ENCODE peak calls at places on chromosomes 3 and 15, in five cellular contexts. U is SK-N-SH treated with all-trans-retinoic acid at 6 μM for 48 hours; F is activated T-cell treated with anti-CD3 and anti-CD28 coated beads, Interleukin-2, amount 50 U/mL, for 72 hours; D is left colon; P is K562. G is an unnamed sample.

GRCh38 chr15:55823191-55823670 is 80.3 kb upstream of the PRTG start:
- ATAC-seq in U (peak), F (no peak), P (no peak), D (no peak), G (peak)

GRCh38 chr15:79170256-79170664 is 79.7 kb upstream of the RASGRF1 start:
- ATAC-seq in D (no peak), F (no peak), U (peak), P (no peak), G (no peak)

GRCh38 chr3:194736896-194737600 is 51.4 kb downstream of the FAM43A start:
- ATAC-seq in P (no peak), F (no peak), D (no peak), U (no peak), G (no peak)

GRCh38 chr3:98556164-98557130 is 24.7 kb downstream of the GPR15 start:
- ATAC-seq in F (peak), D (no peak), P (no peak), U (no peak), G (no peak)

GRCh38 chr3:56753206-56753605 is 48.5 kb downstream of the ARHGEF3 start:
- ATAC-seq in D (no peak), F (peak), P (no peak), U (no peak), G (no peak)

GRCh38 chr15:70768247-70768883 is 5.0 kb upstream of the UACA start:
- ATAC-seq in P (no peak), D (peak), U (no peak), F (no peak), G (no peak)

GRCh38 chr3:89360155-89360554 is 252.7 kb downstream of the EPHA3 start:
- ATAC-seq in P (no peak), F (no peak), D (no peak), U (no peak), G (no peak)

GRCh38 chr15:70214266-70214665 is 116.5 kb upstream of the TLE3 start:
- ATAC-seq in F (no peak), D (no peak), U (peak), P (peak), G (no peak)

GRCh38 chr15:66709884-66710283 is 7.8 kb downstream of the SMAD6 start:
- ATAC-seq in P (no peak), F (no peak), D (no peak), U (no peak), G (no peak)

GRCh38 chr15:89401636-89402252 is 67.1 kb upstream of the POLG start:
- ATAC-seq in D (no peak), U (peak), F (no peak), P (no peak), G (no peak)

GRCh38 chr3:136330900-136331299 is 80.8 kb downstream of the PCCB start:
- ATAC-seq in P (peak), D (no peak), F (no peak), U (no peak), G (no peak)

GRCh38 chr3:189186093-189186492 is 14.3 kb downstream of the TPRG1 start:
- ATAC-seq in U (no peak), D (no peak), F (no peak), P (no peak), G (peak)

GRCh38 chr3:188829577-188829976 is 342.2 kb upstream of the TPRG1 start:
- ATAC-seq in D (no peak), F (no peak), U (no peak), P (no peak), G (no peak)

GRCh38 chr15:92664178-92664900 is 8.8 kb upstream of the FAM174B start:
- ATAC-seq in U (no peak), F (no peak), P (no peak), D (peak), G (no peak)

GRCh38 chr3:5298453-5298852 is 110.9 kb downstream of the EDEM1 start:
- ATAC-seq in D (no peak), P (no peak), F (peak), U (no peak), G (no peak)

GRCh38 chr3:126540946-126541627 is 17.1 kb downstream of the CHST13 start:
- ATAC-seq in P (peak), U (peak), F (no peak), D (no peak), G (no peak)

GRCh38 chr3:13378155-13378554 is 42.0 kb downstream of the NUP210 start:
- ATAC-seq in F (no peak), P (no peak), D (no peak), U (peak), G (no peak)

GRCh38 chr3:26307192-26307591 is 315.4 kb upstream of the LRRC3B start:
- ATAC-seq in P (no peak), F (no peak), D (no peak), U (no peak), G (no peak)

GRCh38 chr3:177186306-177186705 is 11.0 kb downstream of the TBL1XR1 start:
- ATAC-seq in D (peak), F (no peak), P (no peak), U (no peak), G (no peak)

GRCh38 chr15:50164458-50164857 is 17.5 kb upstream of the SLC27A2 start:
- ATAC-seq in U (no peak), P (no peak), D (no peak), F (no peak), G (no peak)

GRCh38 chr15:68471552-68471951 is 39.6 kb upstream of the ITGA11 start:
- ATAC-seq in F (no peak), U (peak), D (no peak), P (no peak), G (no peak)

GRCh38 chr3:52006017-52006819 is 10.5 kb upstream of the RPL29 start:
- ATAC-seq in F (no peak), D (no peak), P (no peak), U (peak), G (no peak)

GRCh38 chr15:72306211-72306785 is 13.7 kb downstream of the CELF6 start:
- ATAC-seq in P (peak), D (no peak), U (no peak), F (peak), G (no peak)

GRCh38 chr15:68145706-68146105 is 59.4 kb downstream of the CALML4 start:
- ATAC-seq in F (no peak), U (no peak), P (no peak), D (no peak), G (no peak)

GRCh38 chr15:87710406-87710805 is 546.1 kb downstream of the NTRK3 start:
- ATAC-seq in U (no peak), F (no peak), D (no peak), P (no peak), G (no peak)

GRCh38 chr3:66297260-66297863 is 76.6 kb downstream of the SLC25A26 start:
- ATAC-seq in P (no peak), F (no peak), U (peak), D (peak), G (no peak)

G was measured in gastroesophageal sphincter.